ENCODE peak calls at places on chromosomes 2 and 18, in seven cellular contexts. W, O, D, E, K, P and T are unnamed samples.
A peak's percentile ranks its signal among the peaks of the same experiment; 100 is the strongest.

GRCh38 chr2:203418271-203418670 is 90.1 kb downstream of the ABI2 start:
- DNase-seq in K (no peak), O (no peak), E (no peak), P (no peak), W (no peak), D (no peak), T (no peak)

GRCh38 chr2:169845016-169845415 is 17.8 kb downstream of the UBR3 start:
- DNase-seq in E (no peak), W (no peak), K (no peak), O (no peak), P (no peak), D (no peak), T (no peak)

GRCh38 chr2:239779592-239779983 is 245.6 kb downstream of the NDUFA10 start:
- DNase-seq in D (no peak), O (peak; percentile 30), P (no peak), K (no peak), W (no peak), E (peak; percentile 69), T (no peak)

GRCh38 chr2:85194780-85195480 is 61.7 kb downstream of the TCF7L1 start:
- DNase-seq in K (no peak), W (no peak), O (no peak), P (no peak), D (no peak), E (no peak), T (no peak)

GRCh38 chr2:119645173-119645846 is 33.7 kb upstream of the TMEM177 start:
- DNase-seq in E (no peak), P (no peak), O (no peak), D (no peak), K (no peak), W (no peak), T (no peak)

GRCh38 chr2:220533485-220533884 is 906.1 kb downstream of the SLC4A3 start:
- DNase-seq in O (no peak), E (no peak), W (peak; percentile 21), P (peak; percentile 1), D (peak; percentile 32), K (no peak), T (no peak)

GRCh38 chr2:98796775-98797544 is 66.0 kb upstream of the MGAT4A start:
- DNase-seq in E (peak; percentile 74), O (no peak), P (no peak), D (no peak), K (no peak), W (no peak), T (peak; percentile 64)

GRCh38 chr2:55439101-55439397 is 19.4 kb upstream of the CCDC88A start:
- DNase-seq in E (no peak), O (no peak), W (no peak), K (no peak), P (no peak), D (peak; percentile 21), T (no peak)

GRCh38 chr2:239365071-239365781 is 35.6 kb downstream of the HDAC4 start:
- DNase-seq in D (no peak), O (peak; percentile 62), P (no peak), K (no peak), E (no peak), W (no peak), T (no peak)

GRCh38 chr2:989766-990467 is 39.3 kb downstream of the SNTG2 start:
- DNase-seq in W (no peak), E (no peak), P (no peak), O (no peak), D (no peak), K (no peak), T (no peak)

GRCh38 chr2:62665446-62665845 is 40.1 kb upstream of the EHBP1 start:
- DNase-seq in P (no peak), W (no peak), D (no peak), O (no peak), K (no peak), E (no peak), T (no peak)

GRCh38 chr2:62662548-62662947 is 43.0 kb upstream of the EHBP1 start:
- DNase-seq in D (no peak), P (no peak), K (no peak), W (no peak), E (no peak), O (no peak), T (no peak)

GRCh38 chr2:62663920-62664319 is 41.6 kb upstream of the EHBP1 start:
- DNase-seq in O (no peak), E (no peak), D (no peak), P (no peak), K (no peak), W (no peak), T (no peak)

GRCh38 chr2:62662131-62662530 is 43.4 kb upstream of the EHBP1 start:
- DNase-seq in W (no peak), P (no peak), E (no peak), O (no peak), K (no peak), D (no peak), T (no peak)

GRCh38 chr2:62663443-62663842 is 42.1 kb upstream of the EHBP1 start:
- DNase-seq in D (no peak), W (no peak), E (no peak), O (no peak), K (no peak), P (no peak), T (no peak)
- TF ChIP-seq POLR2AphosphoS5 in D (no peak), W (no peak), E (no peak), O (peak; percentile 97), K (peak; percentile 87), P (no peak), T (no peak)

DNA sequence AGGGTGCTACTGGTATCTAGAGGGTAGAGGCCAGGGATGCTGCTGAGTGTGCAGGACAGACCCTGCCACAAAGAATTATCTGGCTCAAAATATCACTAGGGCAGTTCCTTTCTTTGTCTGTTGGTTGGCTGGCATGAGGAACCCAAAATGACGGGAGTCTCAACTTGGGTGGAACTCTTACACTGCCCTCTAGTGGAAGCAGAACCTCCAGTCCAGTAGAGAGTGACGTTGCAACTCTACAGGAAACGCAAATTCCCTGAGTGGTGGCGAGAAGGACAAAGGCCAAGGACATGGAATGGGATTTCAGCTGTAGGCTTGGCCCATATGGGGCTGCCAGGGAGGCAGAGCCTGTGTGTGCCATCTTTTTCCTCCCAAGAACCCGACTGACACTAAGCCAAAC is 47.1 kb downstream of the COPS8 start:
- DNase-seq in P (peak; percentile 15), O (no peak), W (peak; percentile 37), D (peak; percentile 65), K (no peak), E (no peak), T (no peak)
- H3K4me1 ChIP-seq in P (no peaks in the 10 kb centered on the region), O (peaks cover 11% of the 10 kb centered on the region), W (peaks cover 17% of the 10 kb centered on the region), D (peaks cover 11% of the 10 kb centered on the region), K (peaks cover 3% of the 10 kb centered on the region), E (peaks cover 11% of the 10 kb centered on the region), T (peaks cover 30% of the 10 kb centered on the region)

GRCh38 chr18:13136689-13137040 is 81.9 kb upstream of the LDLRAD4 start:
- DNase-seq in E (no peak), D (no peak), P (no peak), O (no peak), W (no peak), K (peak; percentile 21), T (no peak)

GRCh38 chr18:13138822-13139139 is 79.8 kb upstream of the LDLRAD4 start:
- DNase-seq in W (no peak), D (peak; percentile 45), E (no peak), P (no peak), K (no peak), O (no peak), T (no peak)

GRCh38 chr18:13139885-13140450 is 78.6 kb upstream of the LDLRAD4 start:
- DNase-seq in K (no peak), P (peak; percentile 17), E (no peak), O (no peak), W (no peak), D (peak; percentile 80), T (no peak)

GRCh38 chr18:13137041-13137938 is 81.3 kb upstream of the LDLRAD4 start:
- DNase-seq in K (peak; percentile 45), O (no peak), W (no peak), E (no peak), P (no peak), D (no peak), T (no peak)

GRCh38 chr18:13137939-13138821 is 80.4 kb upstream of the LDLRAD4 start:
- DNase-seq in D (peak; percentile 99), O (peak; percentile 89), W (no peak), K (peak; percentile 89), P (peak; percentile 12), E (no peak), T (no peak)
- TF ChIP-seq POLR2A in D (no peak), O (no peak), W (no peak), K (peak; percentile 26), P (no peak), E (no peak), T (no peak)

GRCh38 chr2:124776332-124776731 is 751.2 kb downstream of the CNTNAP5 start:
- DNase-seq in O (no peak), D (no peak), W (no peak), P (no peak), E (no peak), K (no peak), T (no peak)

GRCh38 chr2:124778076-124778475 is 753.0 kb downstream of the CNTNAP5 start:
- DNase-seq in W (no peak), P (no peak), K (no peak), D (no peak), E (no peak), O (no peak), T (no peak)

GRCh38 chr2:124774781-124775180 is 749.7 kb downstream of the CNTNAP5 start:
- DNase-seq in P (no peak), D (no peak), W (no peak), K (no peak), O (no peak), E (no peak), T (no peak)
- TF ChIP-seq POLR2AphosphoS5 in P (no peak), D (no peak), W (no peak), K (no peak), O (no peak), E (no peak), T (no peak)

DNA sequence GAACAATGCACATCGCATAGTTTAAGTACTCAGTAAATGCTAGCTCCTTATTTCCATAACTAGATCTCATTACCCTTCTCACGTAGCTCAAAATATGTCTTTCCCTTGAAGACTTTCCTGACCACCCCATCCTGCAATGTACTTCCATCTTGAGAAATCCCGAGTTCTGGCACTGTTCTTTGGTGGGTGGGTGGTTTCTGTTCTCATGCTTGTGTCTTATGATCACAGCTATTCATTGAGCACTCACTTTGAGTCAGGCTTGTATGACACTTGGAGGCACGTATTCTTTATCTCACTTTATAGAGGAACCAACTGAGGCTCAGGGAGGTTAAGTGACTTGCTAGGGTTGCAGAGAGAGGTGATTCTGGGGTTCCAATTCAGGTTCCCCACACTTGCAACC is 9.0 kb upstream of the CLIP4 start:
- DNase-seq in O (no peak), P (no peak), W (no peak), K (no peak), D (no peak), E (no peak), T (no peak)
- H3K4me1 ChIP-seq in O (no peaks in the 10 kb centered on the region), P (no peaks in the 10 kb centered on the region), W (peaks cover 51% of the 10 kb centered on the region), K (no peaks in the 10 kb centered on the region), D (peaks cover 30% of the 10 kb centered on the region), E (peaks cover 5% of the 10 kb centered on the region), T (no peaks in the 10 kb centered on the region)

GRCh38 chr18:76351961-76352581 is 143.0 kb downstream of the ZNF516 start:
- DNase-seq in E (no peak), D (peak; percentile 80), P (no peak), O (peak; percentile 98), K (peak; percentile 68), W (no peak), T (peak; percentile 94)
- TF ChIP-seq POLR2A in E (no peak), D (peak; percentile 30), P (no peak), O (peak; percentile 24), K (no peak), W (no peak), T (no peak)